ENCODE peak calls at places on chromosomes 11 and 22, in eight cellular contexts. One of them, this sample, is unnamed.

GRCh38 chr11:72314600-72315386 is 70.8 kb upstream of the PHOX2A start:
- DNase-seq in heart right ventricle: no peak
- DNase-seq in fibroblast of mammary gland: no peak
- DNase-seq in right lobe of liver: no peak
- DNase-seq in AG10803: no peak
- DNase-seq in left lung: no peak
- DNase-seq in BJ: no peak
- DNase-seq in Caco-2: no peak
- DNase-seq in this sample: no peak

GRCh38 chr11:72774499-72774898 is 19.3 kb downstream of the STARD10 start:
- DNase-seq in heart right ventricle: no peak
- DNase-seq in fibroblast of mammary gland: no peak
- DNase-seq in right lobe of liver: no peak
- DNase-seq in AG10803: no peak
- DNase-seq in left lung: no peak
- DNase-seq in BJ: no peak
- DNase-seq in Caco-2: peak; percentile 38
- DNase-seq in this sample: no peak

GRCh38 chr11:74866557-74866956 is 82.3 kb downstream of the XRRA1 start:
- DNase-seq in heart right ventricle: no peak
- DNase-seq in fibroblast of mammary gland: no peak
- DNase-seq in right lobe of liver: no peak
- DNase-seq in AG10803: no peak
- DNase-seq in left lung: no peak
- DNase-seq in BJ: no peak
- DNase-seq in Caco-2: no peak
- DNase-seq in this sample: no peak

GRCh38 chr11:9957072-9957471 is 293.2 kb downstream of the SWAP70 start:
- DNase-seq in heart right ventricle: no peak
- DNase-seq in fibroblast of mammary gland: no peak
- DNase-seq in right lobe of liver: no peak
- DNase-seq in AG10803: no peak
- DNase-seq in left lung: no peak
- DNase-seq in BJ: no peak
- DNase-seq in Caco-2: no peak
- DNase-seq in this sample: no peak

GRCh38 chr11:19756675-19757475 is 44.2 kb downstream of the NAV2 start:
- DNase-seq in heart right ventricle: no peak
- DNase-seq in fibroblast of mammary gland: no peak
- DNase-seq in right lobe of liver: no peak
- DNase-seq in AG10803: peak; percentile 67
- DNase-seq in left lung: no peak
- DNase-seq in BJ: no peak
- DNase-seq in Caco-2: no peak
- DNase-seq in this sample: no peak

GRCh38 chr11:93051181-93051580 is 81.7 kb downstream of the MTNR1B start:
- DNase-seq in heart right ventricle: no peak
- DNase-seq in fibroblast of mammary gland: peak; percentile 73
- DNase-seq in right lobe of liver: no peak
- DNase-seq in AG10803: peak; percentile 32
- DNase-seq in left lung: no peak
- DNase-seq in BJ: no peak
- DNase-seq in Caco-2: no peak
- DNase-seq in this sample: no peak

GRCh38 chr22:47030143-47030641 is 267.7 kb downstream of the TBC1D22A start:
- DNase-seq in heart right ventricle: no peak
- DNase-seq in fibroblast of mammary gland: peak; percentile 49
- DNase-seq in right lobe of liver: no peak
- DNase-seq in AG10803: peak; percentile 45
- DNase-seq in left lung: no peak
- DNase-seq in BJ: no peak
- DNase-seq in Caco-2: no peak
- DNase-seq in this sample: no peak

GRCh38 chr22:23113847-23114720 is 27.7 kb downstream of the RSPH14 start:
- DNase-seq in heart right ventricle: no peak
- DNase-seq in fibroblast of mammary gland: no peak
- DNase-seq in right lobe of liver: no peak
- DNase-seq in AG10803: no peak
- DNase-seq in left lung: no peak
- DNase-seq in BJ: no peak
- DNase-seq in Caco-2: no peak
- DNase-seq in this sample: no peak

GRCh38 chr11:129611661-129612566 is 203.7 kb upstream of the TMEM45B start:
- DNase-seq in heart right ventricle: no peak
- DNase-seq in fibroblast of mammary gland: no peak
- DNase-seq in right lobe of liver: no peak
- DNase-seq in AG10803: no peak
- DNase-seq in left lung: no peak
- DNase-seq in BJ: no peak
- DNase-seq in Caco-2: no peak
- DNase-seq in this sample: no peak

GRCh38 chr11:117226388-117227385 is 5.2 kb downstream of the PCSK7 start:
- DNase-seq in heart right ventricle: no peak
- DNase-seq in fibroblast of mammary gland: peak; percentile 79
- DNase-seq in right lobe of liver: no peak
- DNase-seq in AG10803: peak; percentile 78
- DNase-seq in left lung: no peak
- DNase-seq in BJ: no peak
- DNase-seq in Caco-2: peak; percentile 71
- DNase-seq in this sample: peak; percentile 50

GRCh38 chr11:83257638-83258229 is 28.4 kb downstream of the CCDC90B start:
- DNase-seq in heart right ventricle: no peak
- DNase-seq in fibroblast of mammary gland: peak; percentile 89
- DNase-seq in right lobe of liver: no peak
- DNase-seq in AG10803: peak; percentile 76
- DNase-seq in left lung: no peak
- DNase-seq in BJ: peak; percentile 34
- DNase-seq in Caco-2: peak; percentile 63
- DNase-seq in this sample: no peak

GRCh38 chr11:26844963-26845362 is 123.1 kb upstream of the SLC5A12 start:
- DNase-seq in heart right ventricle: no peak
- DNase-seq in fibroblast of mammary gland: peak; percentile 25
- DNase-seq in right lobe of liver: no peak
- DNase-seq in AG10803: no peak
- DNase-seq in left lung: no peak
- DNase-seq in BJ: no peak
- DNase-seq in Caco-2: no peak
- DNase-seq in this sample: no peak

GRCh38 chr11:61627831-61628753 is 47.2 kb upstream of the SYT7 start:
- DNase-seq in heart right ventricle: peak; percentile 74
- DNase-seq in fibroblast of mammary gland: peak; percentile 82
- DNase-seq in right lobe of liver: peak; percentile 68
- DNase-seq in AG10803: peak; percentile 60
- DNase-seq in left lung: peak; percentile 65
- DNase-seq in BJ: no peak
- DNase-seq in Caco-2: peak; percentile 80
- DNase-seq in this sample: no peak

GRCh38 chr11:75242722-75243600 is 2.4 kb downstream of the TPBGL start:
- DNase-seq in heart right ventricle: no peak
- DNase-seq in fibroblast of mammary gland: no peak
- DNase-seq in right lobe of liver: peak; percentile 40
- DNase-seq in AG10803: no peak
- DNase-seq in left lung: peak; percentile 19
- DNase-seq in BJ: no peak
- DNase-seq in Caco-2: peak; percentile 38
- DNase-seq in this sample: no peak

GRCh38 chr11:2277933-2278523 is 7.6 kb upstream of the ASCL2 start:
- DNase-seq in heart right ventricle: no peak
- DNase-seq in fibroblast of mammary gland: no peak
- DNase-seq in right lobe of liver: no peak
- DNase-seq in AG10803: no peak
- DNase-seq in left lung: no peak
- DNase-seq in BJ: no peak
- DNase-seq in Caco-2: peak; percentile 29
- DNase-seq in this sample: no peak

GRCh38 chr11:63939351-63939920 is 634 bp downstream of the NAA40 start:
- DNase-seq in heart right ventricle: no peak
- DNase-seq in fibroblast of mammary gland: no peak
- DNase-seq in right lobe of liver: no peak
- DNase-seq in AG10803: no peak
- DNase-seq in left lung: no peak
- DNase-seq in BJ: no peak
- DNase-seq in Caco-2: peak; percentile 53
- DNase-seq in this sample: no peak

GRCh38 chr22:37674951-37675929 is at the start of gene LGALS1:
- DNase-seq in heart right ventricle: peak; percentile 96
- DNase-seq in fibroblast of mammary gland: peak; percentile 97
- DNase-seq in right lobe of liver: peak; percentile 90
- DNase-seq in AG10803: peak; percentile 98
- DNase-seq in left lung: peak; percentile 95
- DNase-seq in BJ: peak; percentile 85
- DNase-seq in Caco-2: no peak
- DNase-seq in this sample: no peak

GRCh38 chr11:118912742-118913410 is 12.8 kb downstream of the BCL9L start:
- DNase-seq in heart right ventricle: no peak
- DNase-seq in fibroblast of mammary gland: peak; percentile 37
- DNase-seq in right lobe of liver: no peak
- DNase-seq in AG10803: no peak
- DNase-seq in left lung: no peak
- DNase-seq in BJ: no peak
- DNase-seq in Caco-2: peak; percentile 66
- DNase-seq in this sample: no peak

GRCh38 chr22:37248251-37248650 is 4.2 kb upstream of the RAC2 start:
- DNase-seq in heart right ventricle: no peak
- DNase-seq in fibroblast of mammary gland: no peak
- DNase-seq in right lobe of liver: no peak
- DNase-seq in AG10803: no peak
- DNase-seq in left lung: peak; percentile 19
- DNase-seq in BJ: no peak
- DNase-seq in Caco-2: peak; percentile 1
- DNase-seq in this sample: no peak

GRCh38 chr11:92865352-92865751 is 104.1 kb upstream of the MTNR1B start:
- DNase-seq in heart right ventricle: peak; percentile 14
- DNase-seq in fibroblast of mammary gland: peak; percentile 3
- DNase-seq in right lobe of liver: no peak
- DNase-seq in AG10803: peak; percentile 73
- DNase-seq in left lung: no peak
- DNase-seq in BJ: no peak
- DNase-seq in Caco-2: no peak
- DNase-seq in this sample: no peak

GRCh38 chr11:17403977-17404759 is 15.7 kb upstream of the KCNJ11 start:
- DNase-seq in heart right ventricle: no peak
- DNase-seq in fibroblast of mammary gland: peak; percentile 26
- DNase-seq in right lobe of liver: no peak
- DNase-seq in AG10803: peak; percentile 15
- DNase-seq in left lung: no peak
- DNase-seq in BJ: no peak
- DNase-seq in Caco-2: no peak
- DNase-seq in this sample: no peak

GRCh38 chr11:129724866-129725265 is 90.8 kb upstream of the TMEM45B start:
- DNase-seq in heart right ventricle: no peak
- DNase-seq in fibroblast of mammary gland: no peak
- DNase-seq in right lobe of liver: no peak
- DNase-seq in AG10803: no peak
- DNase-seq in left lung: no peak
- DNase-seq in BJ: no peak
- DNase-seq in Caco-2: no peak
- DNase-seq in this sample: no peak

GRCh38 chr11:17012712-17013547 is 1.3 kb downstream of the PLEKHA7 start:
- DNase-seq in heart right ventricle: peak; percentile 49
- DNase-seq in fibroblast of mammary gland: peak; percentile 93
- DNase-seq in right lobe of liver: peak; percentile 89
- DNase-seq in AG10803: no peak
- DNase-seq in left lung: peak; percentile 48
- DNase-seq in BJ: no peak
- DNase-seq in Caco-2: peak; percentile 69
- DNase-seq in this sample: no peak

DNA sequence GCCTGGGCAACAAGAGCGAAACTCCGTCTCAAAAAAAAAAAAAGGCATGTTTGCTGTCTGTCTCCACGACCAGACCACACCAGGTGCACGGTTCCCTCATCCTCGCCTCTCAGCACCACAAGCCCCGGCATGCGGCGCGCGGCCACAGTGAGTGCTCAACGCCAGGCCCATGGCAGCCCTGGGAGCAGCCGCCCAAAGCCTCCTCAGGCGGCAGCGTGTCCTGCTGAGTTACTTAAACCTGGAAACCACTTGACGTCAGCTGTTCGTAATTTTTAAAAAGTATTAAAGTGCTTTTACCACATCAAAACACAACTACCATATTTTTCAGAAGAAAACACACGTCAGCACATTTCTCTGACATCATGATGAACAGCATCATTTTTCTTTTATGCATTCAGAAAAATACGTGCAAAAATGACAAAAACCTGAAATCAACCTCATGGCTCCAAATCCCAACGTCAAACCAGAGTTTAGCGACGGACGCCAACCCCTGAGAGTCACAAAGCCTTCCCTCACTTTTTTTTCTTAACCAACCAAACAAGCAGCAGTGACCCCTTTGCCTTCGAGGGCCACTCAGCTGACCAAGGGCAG is 2.1 kb downstream of the DEAF1 start:
- DNase-seq in heart right ventricle: no peak
- DNase-seq in fibroblast of mammary gland: peak; percentile 26
- DNase-seq in right lobe of liver: no peak
- DNase-seq in AG10803: no peak
- DNase-seq in left lung: no peak
- DNase-seq in BJ: no peak
- DNase-seq in Caco-2: no peak
- DNase-seq in this sample: no peak
- H3K4me3 ChIP-seq in heart right ventricle: peak overlapping the region; percentile 81
- H3K4me3 ChIP-seq in fibroblast of mammary gland: peak overlapping the region; percentile 35
- H3K4me3 ChIP-seq in right lobe of liver: no peak overlapping the region
- H3K4me3 ChIP-seq in AG10803: peak overlapping the region; percentile 57
- H3K4me3 ChIP-seq in left lung: peak overlapping the region; percentile 95
- H3K4me3 ChIP-seq in BJ: peak overlapping the region; percentile 54
- H3K4me3 ChIP-seq in Caco-2: no peak overlapping the region
- H3K4me3 ChIP-seq in this sample: no peak overlapping the region

GRCh38 chr22:32307617-32308016 is 50.0 kb upstream of the RFPL3 start:
- DNase-seq in heart right ventricle: no peak
- DNase-seq in fibroblast of mammary gland: no peak
- DNase-seq in right lobe of liver: no peak
- DNase-seq in AG10803: no peak
- DNase-seq in left lung: no peak
- DNase-seq in BJ: no peak
- DNase-seq in Caco-2: no peak
- DNase-seq in this sample: no peak
- TF ChIP-seq CTCF in heart right ventricle: no peak
- TF ChIP-seq CTCF in fibroblast of mammary gland: no peak
- TF ChIP-seq CTCF in right lobe of liver: no peak
- TF ChIP-seq CTCF in AG10803: no peak
- TF ChIP-seq CTCF in left lung: no peak
- TF ChIP-seq CTCF in BJ: no peak
- TF ChIP-seq CTCF in Caco-2: no peak
- TF ChIP-seq CTCF in this sample: no peak

GRCh38 chr11:55054723-55055122 is 207.2 kb upstream of the TRIM48 start:
- DNase-seq in heart right ventricle: no peak
- DNase-seq in fibroblast of mammary gland: no peak
- DNase-seq in right lobe of liver: no peak
- DNase-seq in AG10803: no peak
- DNase-seq in left lung: no peak
- DNase-seq in BJ: no peak
- DNase-seq in Caco-2: no peak
- DNase-seq in this sample: no peak
- H3K4me3 ChIP-seq in heart right ventricle: no peak overlapping the region
- H3K4me3 ChIP-seq in fibroblast of mammary gland: no peak overlapping the region
- H3K4me3 ChIP-seq in right lobe of liver: no peak overlapping the region
- H3K4me3 ChIP-seq in AG10803: no peak overlapping the region
- H3K4me3 ChIP-seq in left lung: no peak overlapping the region
- H3K4me3 ChIP-seq in BJ: no peak overlapping the region
- H3K4me3 ChIP-seq in Caco-2: no peak overlapping the region
- H3K4me3 ChIP-seq in this sample: no peak overlapping the region

GRCh38 chr11:8251767-8252295 is 11.8 kb downstream of the LMO1 start:
- DNase-seq in heart right ventricle: no peak
- DNase-seq in fibroblast of mammary gland: no peak
- DNase-seq in right lobe of liver: peak; percentile 25
- DNase-seq in AG10803: no peak
- DNase-seq in left lung: peak; percentile 5
- DNase-seq in BJ: no peak
- DNase-seq in Caco-2: peak; percentile 9
- DNase-seq in this sample: no peak
- TF ChIP-seq CTCF in heart right ventricle: no peak
- TF ChIP-seq CTCF in fibroblast of mammary gland: no peak
- TF ChIP-seq CTCF in right lobe of liver: no peak
- TF ChIP-seq CTCF in AG10803: no peak
- TF ChIP-seq CTCF in left lung: no peak
- TF ChIP-seq CTCF in BJ: no peak
- TF ChIP-seq CTCF in Caco-2: no peak
- TF ChIP-seq CTCF in this sample: no peak

This sample was measured in LNCaP clone FGC.